ENCODE peak calls at places on chromosomes 16 and 17, in five cellular contexts. One of them, this sample, is unnamed.

GRCh38 chr17:76307299-76307965 is 644 bp downstream of the QRICH2 start:
- DNase-seq in Peyer's patch: no peak
- DNase-seq in hepatocyte: no peak
- DNase-seq in stimulated activated CD4-positive, alpha-beta T cell treated with anti-CD3 and anti-CD28 coated beads, Interleukin-4, amount 100 ng/mL, for 24 hours: no peak
- DNase-seq in astrocyte of the spinal cord: no peak
- DNase-seq in this sample: no peak

GRCh38 chr17:41522301-41523224 is 3.9 kb upstream of the KRT15 start:
- DNase-seq in astrocyte of the spinal cord: no peak
- DNase-seq in hepatocyte: peak; percentile 69
- DNase-seq in Peyer's patch: peak; percentile 77
- DNase-seq in stimulated activated CD4-positive, alpha-beta T cell treated with anti-CD3 and anti-CD28 coated beads, Interleukin-4, amount 100 ng/mL, for 24 hours: no peak
- DNase-seq in this sample: peak; percentile 50

GRCh38 chr17:44375196-44376017 is 11.8 kb upstream of the FAM171A2 start:
- DNase-seq in Peyer's patch: no peak
- DNase-seq in hepatocyte: no peak
- DNase-seq in astrocyte of the spinal cord: no peak
- DNase-seq in stimulated activated CD4-positive, alpha-beta T cell treated with anti-CD3 and anti-CD28 coated beads, Interleukin-4, amount 100 ng/mL, for 24 hours: no peak
- DNase-seq in this sample: no peak

GRCh38 chr16:22402191-22402590 is 27.8 kb upstream of the CDR2 start:
- DNase-seq in astrocyte of the spinal cord: no peak
- DNase-seq in stimulated activated CD4-positive, alpha-beta T cell treated with anti-CD3 and anti-CD28 coated beads, Interleukin-4, amount 100 ng/mL, for 24 hours: no peak
- DNase-seq in hepatocyte: no peak
- DNase-seq in Peyer's patch: no peak
- DNase-seq in this sample: no peak

GRCh38 chr17:69820881-69821473 is 254.0 kb upstream of the KCNJ16 start:
- DNase-seq in hepatocyte: no peak
- DNase-seq in Peyer's patch: no peak
- DNase-seq in astrocyte of the spinal cord: no peak
- DNase-seq in stimulated activated CD4-positive, alpha-beta T cell treated with anti-CD3 and anti-CD28 coated beads, Interleukin-4, amount 100 ng/mL, for 24 hours: no peak
- DNase-seq in this sample: no peak

GRCh38 chr16:397736-398332 is 835 bp downstream of the NME4 start:
- DNase-seq in astrocyte of the spinal cord: peak; percentile 59
- DNase-seq in stimulated activated CD4-positive, alpha-beta T cell treated with anti-CD3 and anti-CD28 coated beads, Interleukin-4, amount 100 ng/mL, for 24 hours: peak; percentile 24
- DNase-seq in Peyer's patch: peak; percentile 73
- DNase-seq in hepatocyte: peak; percentile 89
- DNase-seq in this sample: peak; percentile 81

GRCh38 chr16:77470851-77471250 is 36.0 kb upstream of the ADAMTS18 start:
- DNase-seq in astrocyte of the spinal cord: no peak
- DNase-seq in hepatocyte: no peak
- DNase-seq in stimulated activated CD4-positive, alpha-beta T cell treated with anti-CD3 and anti-CD28 coated beads, Interleukin-4, amount 100 ng/mL, for 24 hours: no peak
- DNase-seq in Peyer's patch: no peak
- DNase-seq in this sample: no peak

GRCh38 chr17:44898768-44899073 is 524 bp downstream of the EFTUD2 start:
- DNase-seq in astrocyte of the spinal cord: no peak
- DNase-seq in hepatocyte: peak; percentile 55
- DNase-seq in Peyer's patch: no peak
- DNase-seq in stimulated activated CD4-positive, alpha-beta T cell treated with anti-CD3 and anti-CD28 coated beads, Interleukin-4, amount 100 ng/mL, for 24 hours: no peak
- DNase-seq in this sample: no peak

GRCh38 chr16:87982491-87983415 is 31.5 kb downstream of the BANP start:
- DNase-seq in Peyer's patch: no peak
- DNase-seq in astrocyte of the spinal cord: no peak
- DNase-seq in hepatocyte: no peak
- DNase-seq in stimulated activated CD4-positive, alpha-beta T cell treated with anti-CD3 and anti-CD28 coated beads, Interleukin-4, amount 100 ng/mL, for 24 hours: no peak
- DNase-seq in this sample: no peak

GRCh38 chr17:8799001-8799850 is at the start of gene MFSD6L:
- DNase-seq in stimulated activated CD4-positive, alpha-beta T cell treated with anti-CD3 and anti-CD28 coated beads, Interleukin-4, amount 100 ng/mL, for 24 hours: no peak
- DNase-seq in Peyer's patch: peak; percentile 81
- DNase-seq in astrocyte of the spinal cord: no peak
- DNase-seq in hepatocyte: peak; percentile 85
- DNase-seq in this sample: peak; percentile 81

GRCh38 chr17:933168-934083 is 46.1 kb downstream of the NXN start:
- DNase-seq in astrocyte of the spinal cord: peak; percentile 95
- DNase-seq in stimulated activated CD4-positive, alpha-beta T cell treated with anti-CD3 and anti-CD28 coated beads, Interleukin-4, amount 100 ng/mL, for 24 hours: no peak
- DNase-seq in hepatocyte: peak; percentile 72
- DNase-seq in Peyer's patch: no peak
- DNase-seq in this sample: no peak

GRCh38 chr17:81947189-81947588 is at the start of gene MYADML2:
- DNase-seq in hepatocyte: no peak
- DNase-seq in astrocyte of the spinal cord: no peak
- DNase-seq in Peyer's patch: no peak
- DNase-seq in stimulated activated CD4-positive, alpha-beta T cell treated with anti-CD3 and anti-CD28 coated beads, Interleukin-4, amount 100 ng/mL, for 24 hours: no peak
- DNase-seq in this sample: no peak

GRCh38 chr17:29590261-29590978 is 972 bp upstream of the GIT1 start:
- DNase-seq in astrocyte of the spinal cord: peak; percentile 53
- DNase-seq in Peyer's patch: no peak
- DNase-seq in hepatocyte: no peak
- DNase-seq in stimulated activated CD4-positive, alpha-beta T cell treated with anti-CD3 and anti-CD28 coated beads, Interleukin-4, amount 100 ng/mL, for 24 hours: no peak
- DNase-seq in this sample: peak; percentile 18

This sample was measured in transverse colon.